ENCODE peak calls at places on chromosome 11, in five cellular contexts. C is body of pancreas; Z is T-helper 2 cell; H is HTR-8/SVneo; E is activated T-helper 1 cell treated with anti-CD3 and anti-CD28 coated beads, Interleukin-12 subunit alpha, Interleukin-12 subunit beta, Interleukin-2, Interleukin-4 antibody, amounts not matched to agents 30 ng/mL and 10 ng/mL and 1 ng/mL, durations not matched to agents 14 hours and 24 hours and 36 hours. U is an unnamed sample.

GRCh38 chr11:9014826-9015225 is 11.0 kb upstream of the NRIP3 start:
- DNase-seq in C (no peak), Z (no peak), H (no peak), E (no peak), U (no peak)

GRCh38 chr11:123494195-123495050 is 64.4 kb downstream of the GRAMD1B start:
- DNase-seq in C (no peak), Z (no peak), H (no peak), E (no peak), U (no peak)

GRCh38 chr11:67504950-67505561 is at the start of gene PITPNM1:
- DNase-seq in C (peak), Z (peak), H (peak), E (peak), U (no peak)

GRCh38 chr11:61874460-61874809 is 16.9 kb downstream of the FADS3 start:
- DNase-seq in C (no peak), Z (no peak), H (no peak), E (no peak), U (no peak)

GRCh38 chr11:114129699-114130659 is 70.5 kb downstream of the ZBTB16 start:
- DNase-seq in C (no peak), Z (no peak), H (no peak), E (no peak), U (no peak)

GRCh38 chr11:19777032-19777341 is 64.3 kb downstream of the NAV2 start:
- DNase-seq in C (peak), Z (no peak), H (peak), E (no peak), U (no peak)

GRCh38 chr11:19218801-19219460 is 17.1 kb upstream of the CSRP3 start:
- DNase-seq in C (no peak), Z (no peak), H (no peak), E (no peak), U (no peak)

GRCh38 chr11:73784080-73784634 is 3.5 kb upstream of the MRPL48 start:
- DNase-seq in C (no peak), Z (no peak), H (no peak), E (no peak), U (no peak)

GRCh38 chr11:2382927-2383822 is 6.1 kb downstream of the CD81 start:
- DNase-seq in C (no peak), Z (no peak), H (no peak), E (no peak), U (no peak)

GRCh38 chr11:110076388-110076965 is 16.7 kb upstream of the ZC3H12C start:
- DNase-seq in C (no peak), Z (no peak), H (peak), E (no peak), U (no peak)

GRCh38 chr11:65420506-65421203 is 1.9 kb upstream of the NEAT1 start:
- DNase-seq in C (peak), Z (no peak), H (no peak), E (no peak), U (no peak)

GRCh38 chr11:45724145-45724544 is 58.7 kb upstream of the CHST1 start:
- DNase-seq in C (no peak), Z (no peak), H (no peak), E (no peak), U (no peak)

GRCh38 chr11:93614111-93614784 is 47.2 kb upstream of the CEP295 start:
- DNase-seq in C (no peak), Z (no peak), H (no peak), E (no peak), U (no peak)

GRCh38 chr11:128694618-128695481 is 978 bp downstream of the FLI1 start:
- DNase-seq in C (no peak), Z (no peak), H (no peak), E (no peak), U (no peak)

GRCh38 chr11:66981976-66982578 is 7.0 kb downstream of the C11orf86 start:
- DNase-seq in C (peak), Z (no peak), H (peak), E (no peak), U (no peak)

U was measured in vagina.